ENCODE peak calls at places on chromosomes 16 and 17, in ten cellular contexts. X, U, E, C, P, G, L, M, B and K are unnamed samples. For H3K36me3, the result is how much of the 10 kb centered on the place peaks cover.

GRCh38 chr16:12573730-12574383 is 229.8 kb downstream of the CPPED1 start:
- DNase-seq in X (peak), U (no peak), E (peak), C (peak), P (peak), G (peak), L (no peak), M (peak), B (peak), K (no peak)

GRCh38 chr17:39650121-39650579 is 13.2 kb downstream of the STARD3 start:
- DNase-seq in X (no peak), U (no peak), E (no peak), C (no peak), P (peak), G (no peak), L (no peak), M (no peak), B (no peak), K (no peak)

GRCh38 chr17:76569607-76570279 is 15.9 kb downstream of the ST6GALNAC2 start:
- DNase-seq in X (no peak), U (no peak), E (peak), C (peak), P (no peak), G (no peak), L (no peak), M (no peak), B (no peak), K (peak)

GRCh38 chr16:48613061-48613957 is 3.3 kb upstream of the N4BP1 start:
- DNase-seq in X (peak), U (no peak), E (no peak), C (peak), P (no peak), G (no peak), L (no peak), M (no peak), B (no peak), K (no peak)

GRCh38 chr16:12567602-12568001 is 236.1 kb downstream of the CPPED1 start:
- DNase-seq in X (no peak), U (no peak), E (no peak), C (no peak), P (no peak), G (no peak), L (no peak), M (no peak), B (no peak), K (no peak)

GRCh38 chr16:8474576-8474975 is 115.7 kb downstream of the TMEM114 start:
- DNase-seq in X (no peak), U (no peak), E (no peak), C (no peak), P (no peak), G (no peak), L (no peak), M (no peak), B (no peak), K (no peak)

GRCh38 chr16:68528686-68529379 is 10.3 kb upstream of the ZFP90 start:
- DNase-seq in X (peak), U (peak), E (peak), C (peak), P (peak), G (peak), L (peak), M (peak), B (peak), K (peak)

GRCh38 chr17:80129006-80129565 is 17.8 kb downstream of the EIF4A3 start:
- DNase-seq in X (no peak), U (no peak), E (no peak), C (no peak), P (no peak), G (no peak), L (no peak), M (no peak), B (no peak), K (no peak)

GRCh38 chr17:32564325-32564724 is 77.5 kb downstream of the CDK5R1 start:
- DNase-seq in X (no peak), U (no peak), E (no peak), C (no peak), P (no peak), G (no peak), L (no peak), M (no peak), B (no peak), K (no peak)

GRCh38 chr16:57512296-57513001 is 23.9 kb downstream of the CCDC102A start:
- DNase-seq in X (no peak), U (no peak), E (peak), C (no peak), P (no peak), G (no peak), L (no peak), M (no peak), B (no peak), K (no peak)

GRCh38 chr17:78803161-78803845 is 21.2 kb upstream of the CYTH1 start:
- DNase-seq in X (no peak), U (no peak), E (no peak), C (no peak), P (no peak), G (no peak), L (no peak), M (no peak), B (no peak), K (no peak)

GRCh38 chr16:66523861-66524354 is 26.0 kb downstream of the TK2 start:
- DNase-seq in X (peak), U (no peak), E (no peak), C (no peak), P (no peak), G (no peak), L (no peak), M (no peak), B (no peak), K (no peak)

GRCh38 chr17:45229681-45230409 is 8.2 kb downstream of the FMNL1 start:
- DNase-seq in X (peak), U (no peak), E (no peak), C (no peak), P (no peak), G (no peak), L (no peak), M (no peak), B (no peak), K (no peak)

GRCh38 chr17:82752371-82753200 is 721 bp downstream of the TBCD start:
- DNase-seq in X (peak), U (no peak), E (peak), C (no peak), P (peak), G (no peak), L (no peak), M (no peak), B (peak), K (no peak)

GRCh38 chr16:47016700-47017133 is 43.2 kb upstream of the DNAJA2 start:
- DNase-seq in X (no peak), U (no peak), E (no peak), C (no peak), P (no peak), G (peak), L (peak), M (no peak), B (no peak), K (no peak)

GRCh38 chr17:3905017-3905486 is 11.2 kb downstream of the P2RX1 start:
- DNase-seq in X (peak), U (no peak), E (no peak), C (peak), P (no peak), G (no peak), L (no peak), M (no peak), B (no peak), K (no peak)

GRCh38 chr16:3661922-3662321 is 7.4 kb downstream of the DNASE1 start:
- DNase-seq in X (no peak), U (no peak), E (no peak), C (no peak), P (no peak), G (no peak), L (no peak), M (no peak), B (no peak), K (no peak)
- H3K36me3 ChIP-seq in X (under half), U (under half), E (under half), C (half or more), P (half or more), G (half or more), L (under half), M (half or more), B (half or more), K (half or more)

GRCh38 chr17:37750768-37751466 is 6.1 kb upstream of the HNF1B start:
- DNase-seq in X (no peak), U (no peak), E (no peak), C (no peak), P (no peak), G (no peak), L (no peak), M (no peak), B (no peak), K (no peak)

GRCh38 chr17:37755455-37755854 is 10.6 kb upstream of the HNF1B start:
- DNase-seq in X (no peak), U (no peak), E (no peak), C (no peak), P (no peak), G (no peak), L (no peak), M (no peak), B (no peak), K (no peak)

GRCh38 chr17:37756060-37756459 is 11.2 kb upstream of the HNF1B start:
- DNase-seq in X (no peak), U (no peak), E (no peak), C (no peak), P (no peak), G (no peak), L (no peak), M (no peak), B (no peak), K (no peak)

GRCh38 chr17:37754363-37754762 is 9.5 kb upstream of the HNF1B start:
- DNase-seq in X (no peak), U (no peak), E (no peak), C (no peak), P (no peak), G (no peak), L (no peak), M (no peak), B (no peak), K (no peak)

GRCh38 chr17:37752482-37752881 is 7.6 kb upstream of the HNF1B start:
- DNase-seq in X (no peak), U (no peak), E (no peak), C (no peak), P (no peak), G (no peak), L (no peak), M (no peak), B (no peak), K (no peak)
- TF ChIP-seq EP300 in X (no peak), U (no peak), E (no peak), C (no peak), P (no peak), G (no peak), L (no peak), M (no peak), B (no peak), K (no peak)

GRCh38 chr17:55773671-55774070 is 22.8 kb downstream of the PCTP start:
- DNase-seq in X (no peak), U (no peak), E (no peak), C (no peak), P (no peak), G (no peak), L (no peak), M (no peak), B (no peak), K (no peak)

GRCh38 chr17:55774834-55775233 is 24.0 kb downstream of the PCTP start:
- DNase-seq in X (no peak), U (no peak), E (no peak), C (no peak), P (no peak), G (no peak), L (no peak), M (no peak), B (no peak), K (no peak)

GRCh38 chr17:55778389-55779118 is 27.7 kb downstream of the PCTP start:
- DNase-seq in X (no peak), U (no peak), E (no peak), C (no peak), P (no peak), G (no peak), L (no peak), M (no peak), B (no peak), K (no peak)

GRCh38 chr17:55772086-55772485 is 21.2 kb downstream of the PCTP start:
- DNase-seq in X (no peak), U (no peak), E (no peak), C (no peak), P (no peak), G (no peak), L (no peak), M (no peak), B (no peak), K (no peak)

GRCh38 chr17:55777471-55777971 is 26.7 kb downstream of the PCTP start:
- DNase-seq in X (no peak), U (no peak), E (no peak), C (no peak), P (no peak), G (no peak), L (no peak), M (no peak), B (no peak), K (no peak)
- H3K36me3 ChIP-seq in X (under half), U (under half), E (under half), C (under half), P (half or more), G (under half), L (under half), M (under half), B (under half), K (under half)

GRCh38 chr17:14298221-14298994 is 2.5 kb upstream of the HS3ST3B1 start:
- DNase-seq in X (no peak), U (no peak), E (no peak), C (no peak), P (no peak), G (no peak), L (no peak), M (peak), B (peak), K (no peak)
- TF ChIP-seq EP300 in X (no peak), U (no peak), E (no peak), C (no peak), P (no peak), G (no peak), L (no peak), M (no peak), B (no peak), K (no peak)

GRCh38 chr17:62676231-62676943 is 48.9 kb downstream of the MRC2 start:
- DNase-seq in X (no peak), U (no peak), E (peak), C (no peak), P (no peak), G (no peak), L (no peak), M (no peak), B (no peak), K (no peak)
- H3K36me3 ChIP-seq in X (under half), U (under half), E (under half), C (under half), P (under half), G (under half), L (under half), M (under half), B (under half), K (under half)

GRCh38 chr16:84268231-84268630 is 26.4 kb upstream of the WFDC1 start:
- DNase-seq in X (no peak), U (no peak), E (no peak), C (no peak), P (no peak), G (no peak), L (no peak), M (no peak), B (no peak), K (no peak)
- TF ChIP-seq EP300 in X (no peak), U (no peak), E (no peak), C (no peak), P (no peak), G (no peak), L (no peak), M (no peak), B (no peak), K (no peak)

GRCh38 chr17:18985475-18985874 is 19.1 kb downstream of the FAM83G start:
- DNase-seq in X (no peak), U (no peak), E (no peak), C (peak), P (no peak), G (no peak), L (no peak), M (no peak), B (no peak), K (no peak)
- H3K36me3 ChIP-seq in X (under half), U (under half), E (under half), C (under half), P (under half), G (under half), L (under half), M (under half), B (under half), K (under half)

GRCh38 chr17:48240562-48241130 is 133.1 kb downstream of the SNX11 start:
- DNase-seq in X (no peak), U (no peak), E (no peak), C (no peak), P (peak), G (no peak), L (no peak), M (no peak), B (no peak), K (no peak)
- TF ChIP-seq EP300 in X (no peak), U (no peak), E (no peak), C (no peak), P (no peak), G (no peak), L (no peak), M (no peak), B (no peak), K (no peak)

DNA sequence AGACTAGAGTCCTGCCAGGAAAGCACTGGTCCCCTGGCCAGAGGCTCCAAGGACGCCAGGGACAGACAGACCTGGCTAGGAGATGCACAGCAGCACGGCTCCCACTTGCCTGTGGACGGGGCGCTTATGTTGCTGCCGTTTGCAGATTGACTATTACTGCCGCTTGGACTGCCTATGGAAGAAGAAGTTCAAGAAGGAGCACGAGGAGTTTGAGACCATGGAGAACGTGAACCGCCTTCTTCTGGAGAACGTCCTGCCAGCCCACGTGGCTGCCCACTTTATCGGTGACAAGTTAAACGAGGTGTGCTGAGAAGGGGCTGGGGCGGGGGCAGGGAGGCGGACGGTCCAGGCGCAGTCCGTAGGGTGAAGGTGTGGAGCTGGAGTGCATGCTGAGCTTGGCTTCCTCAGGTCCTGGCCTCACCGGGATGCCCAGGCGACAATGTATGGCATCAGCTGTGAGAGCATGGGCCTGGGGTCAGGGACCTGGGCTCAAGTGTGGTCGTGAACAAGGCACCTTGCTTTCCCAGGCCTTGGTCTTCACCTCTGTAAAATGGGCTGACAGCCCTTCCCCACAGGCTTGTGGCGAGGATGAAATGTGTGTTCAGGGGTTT is 45.6 kb downstream of the ADCY7 start:
- DNase-seq in X (no peak), U (no peak), E (peak), C (peak), P (no peak), G (peak), L (no peak), M (no peak), B (no peak), K (no peak)
- H3K36me3 ChIP-seq in X (under half), U (under half), E (under half), C (under half), P (half or more), G (under half), L (under half), M (under half), B (under half), K (half or more)

DNA sequence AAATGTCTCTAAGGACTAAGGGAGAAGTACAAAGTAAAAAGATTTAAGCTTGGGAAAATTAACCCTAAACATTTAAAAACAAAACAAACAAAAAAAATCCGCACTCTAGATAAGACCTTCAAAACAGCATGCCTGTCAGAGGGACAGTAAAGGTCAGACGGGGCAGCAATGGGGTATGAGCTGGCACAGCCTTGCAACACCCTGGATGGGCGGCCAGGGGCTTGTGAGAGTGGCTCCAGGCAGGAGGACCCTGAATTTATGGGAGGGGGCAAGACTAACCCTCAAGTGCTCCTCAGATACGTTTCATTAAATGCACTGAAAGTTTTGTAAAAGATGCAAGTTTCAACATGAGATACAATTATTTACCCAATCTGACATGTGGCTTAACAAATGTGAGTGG is 128.6 kb downstream of the ANKRD11 start:
- DNase-seq in X (no peak), U (no peak), E (no peak), C (no peak), P (no peak), G (no peak), L (no peak), M (no peak), B (no peak), K (no peak)
- TF ChIP-seq EP300 in X (no peak), U (no peak), E (no peak), C (no peak), P (no peak), G (no peak), L (no peak), M (no peak), B (no peak), K (no peak)